ENCODE peak calls at places on chromosomes 6 and 20, in five cellular contexts. U, Q, E, O and L are unnamed samples.

GRCh38 chr20:23257848-23258746 is 92.5 kb upstream of the NXT1 start:
- DNase-seq in U (no peak), Q (no peak), E (no peak), O (peak), L (peak)

GRCh38 chr6:25392372-25392771 is 113.2 kb downstream of the CARMIL1 start:
- DNase-seq in U (no peak), Q (no peak), E (no peak), O (no peak), L (no peak)

GRCh38 chr6:38239719-38240451 is 399.8 kb downstream of the BTBD9 start:
- DNase-seq in U (peak), Q (no peak), E (no peak), O (peak), L (no peak)

GRCh38 chr6:130575557-130575956 is 209.7 kb downstream of the TMEM200A start:
- DNase-seq in U (no peak), Q (no peak), E (no peak), O (no peak), L (no peak)

GRCh38 chr6:84280030-84280429 is 52.6 kb upstream of the CEP162 start:
- DNase-seq in U (peak), Q (no peak), E (no peak), O (no peak), L (no peak)

GRCh38 chr6:106704327-106704726 is 74.9 kb downstream of the QRSL1 start:
- DNase-seq in U (no peak), Q (no peak), E (no peak), O (no peak), L (no peak)

GRCh38 chr6:169804427-169804826 is 53.0 kb downstream of the ERMARD start:
- DNase-seq in U (no peak), Q (no peak), E (no peak), O (no peak), L (peak)

GRCh38 chr20:47985092-47985850 is 200.0 kb upstream of the SULF2 start:
- DNase-seq in U (peak), Q (no peak), E (peak), O (peak), L (no peak)

GRCh38 chr20:51687071-51687470 is 81.1 kb downstream of the ATP9A start:
- DNase-seq in U (peak), Q (no peak), E (no peak), O (no peak), L (peak)
- TF ChIP-seq MYC in U (peak), Q (no peak), E (no peak), O (no peak), L (no peak)

DNA sequence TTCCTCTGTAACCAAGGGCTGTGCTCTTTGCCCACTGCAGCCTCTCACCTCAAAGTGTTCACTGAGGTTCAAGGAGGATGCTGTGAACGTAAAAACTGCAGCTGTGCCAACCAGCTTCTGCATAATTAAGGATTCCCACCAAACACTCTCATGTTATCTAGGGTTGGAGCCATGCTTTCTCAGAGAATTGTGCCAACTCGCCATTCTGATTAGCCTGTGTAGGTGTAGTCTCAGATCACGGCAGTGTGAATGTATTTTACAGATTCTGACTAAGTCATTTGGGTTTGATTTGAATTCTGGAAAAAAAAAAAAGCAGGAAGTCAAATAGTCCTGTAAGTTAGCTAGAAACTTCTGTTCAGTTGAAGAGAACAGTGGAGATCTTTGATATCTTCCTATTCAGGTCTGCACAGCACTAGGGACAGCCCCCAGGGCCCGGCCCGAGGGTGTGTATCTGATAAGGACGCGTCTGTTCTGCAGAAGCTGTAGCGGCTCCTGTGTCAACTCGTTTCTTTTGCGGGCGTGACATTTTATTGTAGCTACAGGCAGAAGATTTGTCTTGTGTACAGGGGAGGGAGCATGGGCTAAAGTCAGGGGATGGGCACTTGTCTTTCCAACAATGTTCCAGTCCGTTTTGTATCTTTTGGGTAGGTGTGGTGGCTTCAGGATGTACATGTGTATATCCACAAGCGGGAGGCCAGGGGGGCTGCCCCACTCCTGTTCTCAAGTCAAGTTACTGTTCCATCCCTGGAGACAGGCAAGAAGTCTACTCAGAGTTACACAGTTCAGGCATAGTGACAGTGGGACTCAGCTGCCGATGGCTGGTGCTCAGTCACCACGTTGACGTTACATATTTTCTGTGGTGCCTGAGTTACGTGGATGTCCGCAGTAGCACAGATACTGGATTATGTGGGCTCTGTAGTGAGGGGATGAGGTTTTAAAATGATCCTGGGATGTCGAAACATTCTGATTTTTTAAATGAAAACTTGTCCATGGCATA is 12.4 kb downstream of the IRF4 start:
- DNase-seq in U (no peak), Q (no peak), E (no peak), O (no peak), L (no peak)
- TF ChIP-seq MYC in U (no peak), Q (no peak), E (no peak), O (no peak), L (no peak)

GRCh38 chr6:127462391-127462790 is 3.2 kb upstream of the KIAA0408 start:
- DNase-seq in U (peak), Q (no peak), E (no peak), O (no peak), L (no peak)

GRCh38 chr6:127463056-127463455 is 3.9 kb upstream of the KIAA0408 start:
- DNase-seq in U (no peak), Q (no peak), E (no peak), O (no peak), L (no peak)

GRCh38 chr6:127464881-127465459 is 5.8 kb upstream of the KIAA0408 start:
- DNase-seq in U (peak), Q (no peak), E (peak), O (peak), L (peak)

GRCh38 chr6:127466416-127466815 is 7.2 kb upstream of the KIAA0408 start:
- DNase-seq in U (no peak), Q (no peak), E (no peak), O (no peak), L (no peak)

DNA sequence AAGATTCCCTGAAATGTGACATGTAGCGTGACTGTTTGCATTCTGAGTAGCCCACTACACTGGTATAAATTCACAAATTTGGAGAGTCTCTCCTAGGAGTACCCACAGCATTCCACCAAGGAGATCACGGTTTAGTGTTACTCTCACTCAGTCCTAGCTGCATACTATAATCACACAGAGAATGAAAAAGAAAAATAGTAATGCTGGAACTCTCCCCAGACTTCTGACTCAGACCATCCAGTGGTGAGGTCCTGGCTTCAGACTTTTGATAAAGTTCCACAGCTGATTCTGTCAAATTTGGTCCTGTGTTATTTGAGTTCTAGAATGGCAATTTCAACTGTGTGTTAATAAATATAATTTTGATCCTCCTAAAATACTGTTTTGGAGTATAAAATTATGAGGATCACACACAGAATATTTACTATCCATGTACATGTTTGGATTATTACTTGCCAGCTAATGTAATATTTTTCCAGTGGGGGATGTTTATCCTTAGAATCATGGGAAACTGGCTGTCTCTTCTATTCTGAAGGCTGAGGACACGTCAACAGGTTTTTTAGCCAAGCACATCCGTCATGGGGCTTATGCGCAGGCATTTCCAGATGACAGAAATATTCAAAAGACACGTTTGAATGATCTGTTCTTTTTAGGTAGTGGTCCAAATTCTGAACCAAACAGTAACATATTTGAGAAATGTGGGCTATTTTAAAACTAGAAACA is 5.1 kb upstream of the KIAA0408 start:
- DNase-seq in U (no peak), Q (no peak), E (no peak), O (no peak), L (no peak)
- TF ChIP-seq MYC in U (no peak), Q (no peak), E (no peak), O (no peak), L (no peak)

GRCh38 chr6:144265061-144265357 is 20.1 kb upstream of the UTRN start:
- DNase-seq in U (peak), Q (no peak), E (no peak), O (peak), L (no peak)

GRCh38 chr6:144263786-144264185 is 21.3 kb upstream of the UTRN start:
- DNase-seq in U (no peak), Q (no peak), E (no peak), O (no peak), L (no peak)

GRCh38 chr6:144265390-144265789 is 19.7 kb upstream of the UTRN start:
- DNase-seq in U (peak), Q (peak), E (no peak), O (peak), L (peak)

GRCh38 chr6:144264270-144265060 is 20.7 kb upstream of the UTRN start:
- DNase-seq in U (peak), Q (no peak), E (no peak), O (peak), L (no peak)

DNA sequence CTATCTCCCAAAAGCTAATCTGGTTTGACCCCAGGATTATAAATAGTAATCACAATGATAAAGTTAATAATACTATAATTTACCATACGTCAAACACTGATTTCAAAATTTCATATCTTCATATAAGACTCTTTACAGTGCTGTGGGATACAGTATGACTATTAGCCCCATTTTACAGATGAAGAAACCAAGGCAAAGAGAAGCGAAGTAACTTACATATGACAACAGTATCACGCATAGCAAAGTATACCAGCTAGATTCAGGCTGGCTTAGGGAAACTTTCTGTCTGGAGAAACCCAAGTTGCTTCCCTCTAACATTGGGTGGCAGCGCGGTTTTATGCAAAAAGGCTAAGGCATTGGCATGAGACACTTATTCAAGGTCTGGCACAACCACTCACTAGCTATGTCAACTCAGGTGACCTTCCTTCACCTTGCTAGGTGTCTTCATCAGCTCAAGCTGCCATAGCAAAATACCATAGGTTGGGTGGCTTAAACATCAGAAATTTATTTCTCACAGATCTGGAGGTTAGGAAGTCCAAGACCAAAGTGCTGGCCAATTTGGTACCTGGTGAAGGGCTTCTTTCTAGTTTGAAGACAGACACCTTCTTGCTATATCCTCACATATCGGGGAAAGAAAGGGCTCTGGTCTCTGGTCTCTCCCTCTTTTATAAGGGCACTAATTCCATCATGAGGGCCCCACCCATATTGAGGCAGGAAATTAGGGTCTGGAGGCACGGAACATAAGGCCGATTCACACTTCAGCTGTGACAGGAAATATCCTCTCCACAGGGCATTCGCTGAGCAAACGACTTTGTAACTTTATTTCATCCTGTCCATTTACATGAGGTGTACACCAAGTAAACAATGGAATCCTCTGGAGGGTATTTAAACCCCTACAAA is 22.4 kb upstream of the UTRN start:
- DNase-seq in U (peak), Q (no peak), E (no peak), O (no peak), L (peak)
- TF ChIP-seq MYC in U (no peak), Q (no peak), E (no peak), O (no peak), L (no peak)

GRCh38 chr6:18506387-18507017 is 119.4 kb downstream of the RNF144B start:
- DNase-seq in U (no peak), Q (no peak), E (peak), O (no peak), L (no peak)
- TF ChIP-seq MYC in U (no peak), Q (no peak), E (no peak), O (no peak), L (no peak)

GRCh38 chr6:55674672-55675071 is 95.7 kb upstream of the HMGCLL1 start:
- DNase-seq in U (no peak), Q (no peak), E (no peak), O (no peak), L (no peak)
- TF ChIP-seq MYC in U (no peak), Q (no peak), E (no peak), O (no peak), L (no peak)